ENCODE peak calls at places on chromosomes 3 and 15, in five cellular contexts. O is NCI-H345, E is nephron progenitor cell, C is Right ventricle myocardium superior, G is T follicular helper cell. F is an unnamed sample.

GRCh38 chr3:111910806-111911205 is 51.7 kb downstream of the PHLDB2 start:
- DNase-seq in O (no peak), E (no peak), C (no peak), G (no peak), F (peak)

GRCh38 chr3:158725348-158725966 is 6.8 kb downstream of the RARRES1 start:
- DNase-seq in O (no peak), E (no peak), C (no peak), G (no peak), F (peak)

GRCh38 chr3:115590873-115591272 is 32.4 kb upstream of the GAP43 start:
- DNase-seq in O (no peak), E (no peak), C (no peak), G (no peak), F (no peak)

GRCh38 chr15:25693321-25694237 is 169.5 kb downstream of the ATP10A start:
- DNase-seq in O (no peak), E (peak), C (peak), G (no peak), F (peak)

GRCh38 chr3:10527295-10528016 is 22.1 kb upstream of the ATP2B2 start:
- DNase-seq in O (no peak), E (no peak), C (no peak), G (no peak), F (no peak)

GRCh38 chr15:74482661-74483060 is 21.7 kb upstream of the UBL7 start:
- DNase-seq in O (no peak), E (no peak), C (no peak), G (no peak), F (peak)

GRCh38 chr3:24624938-24625681 is 130.5 kb upstream of the THRB start:
- DNase-seq in O (no peak), E (no peak), C (no peak), G (no peak), F (no peak)

GRCh38 chr3:105584351-105584790 is 217.7 kb downstream of the ALCAM start:
- DNase-seq in O (no peak), E (no peak), C (no peak), G (no peak), F (no peak)

GRCh38 chr3:128009952-128010846 is 42.0 kb upstream of the SEC61A1 start:
- DNase-seq in O (no peak), E (no peak), C (no peak), G (no peak), F (peak)

GRCh38 chr3:39350714-39351113 is 21.2 kb downstream of the CCR8 start:
- DNase-seq in O (no peak), E (no peak), C (no peak), G (no peak), F (no peak)

GRCh38 chr15:69758810-69759410 is 306.3 kb downstream of the RPLP1 start:
- DNase-seq in O (no peak), E (no peak), C (peak), G (peak), F (no peak)

GRCh38 chr3:81277853-81278252 is 483.6 kb downstream of the GBE1 start:
- DNase-seq in O (no peak), E (no peak), C (no peak), G (no peak), F (peak)

GRCh38 chr3:4866841-4867240 is 112.4 kb upstream of the BHLHE40 start:
- DNase-seq in O (peak), E (no peak), C (no peak), G (no peak), F (peak)

GRCh38 chr3:41690766-41691563 is 270.9 kb downstream of the ULK4 start:
- DNase-seq in O (no peak), E (no peak), C (no peak), G (no peak), F (no peak)

GRCh38 chr3:150729682-150730360 is 26.1 kb upstream of the ERICH6 start:
- DNase-seq in O (no peak), E (no peak), C (no peak), G (no peak), F (no peak)

GRCh38 chr3:72062017-72062416 is 277.1 kb upstream of the PROK2 start:
- DNase-seq in O (no peak), E (no peak), C (no peak), G (no peak), F (no peak)

GRCh38 chr15:66401130-66402021 is 14.7 kb downstream of the MAP2K1 start:
- DNase-seq in O (no peak), E (no peak), C (no peak), G (no peak), F (no peak)

GRCh38 chr15:96115642-96116041 is 214.9 kb upstream of the NR2F2 start:
- DNase-seq in O (no peak), E (no peak), C (no peak), G (no peak), F (peak)

GRCh38 chr15:48025118-48025517 is 95.7 kb upstream of the SLC24A5 start:
- DNase-seq in O (no peak), E (no peak), C (no peak), G (no peak), F (no peak)

GRCh38 chr3:57796261-57796660 is 40.2 kb downstream of the SLMAP start:
- DNase-seq in O (no peak), E (no peak), C (no peak), G (no peak), F (no peak)

GRCh38 chr15:92435145-92435544 is 41.5 kb downstream of the ST8SIA2 start:
- DNase-seq in O (no peak), E (no peak), C (no peak), G (no peak), F (no peak)

GRCh38 chr15:89396723-89397652 is 62.4 kb upstream of the POLG start:
- DNase-seq in O (no peak), E (no peak), C (no peak), G (no peak), F (no peak)

GRCh38 chr3:16468114-16469098 is 45.1 kb downstream of the RFTN1 start:
- DNase-seq in O (no peak), E (no peak), C (no peak), G (no peak), F (no peak)

GRCh38 chr3:11803977-11804903 is 42.4 kb downstream of the TAMM41 start:
- DNase-seq in O (peak), E (peak), C (peak), G (peak), F (peak)

GRCh38 chr15:44729394-44729913 is 6.9 kb upstream of the TRIM69 start:
- DNase-seq in O (peak), E (peak), C (no peak), G (no peak), F (no peak)

GRCh38 chr15:72285927-72286516 is 13.7 kb upstream of the PARP6 start:
- DNase-seq in O (no peak), E (peak), C (peak), G (peak), F (peak)

GRCh38 chr3:177300039-177300833 is 103.0 kb upstream of the TBL1XR1 start:
- DNase-seq in O (no peak), E (peak), C (no peak), G (no peak), F (peak)

GRCh38 chr15:25937796-25938195 is 74.7 kb upstream of the ATP10A start:
- DNase-seq in O (no peak), E (no peak), C (no peak), G (no peak), F (no peak)

GRCh38 chr15:71683401-71684274 is 126.7 kb upstream of the NR2E3 start:
- DNase-seq in O (no peak), E (no peak), C (no peak), G (no peak), F (no peak)

GRCh38 chr3:45106874-45107273 is 39.3 kb downstream of the CDCP1 start:
- DNase-seq in O (no peak), E (no peak), C (no peak), G (no peak), F (no peak)

GRCh38 chr15:31128919-31129768 is 27.6 kb upstream of the TRPM1 start:
- DNase-seq in O (peak), E (peak), C (peak), G (peak), F (peak)